ENCODE peak calls at places on chromosome 6, in four cellular contexts. L, P, S and B are unnamed samples.

GRCh38 chr6:36809933-36810844 is 29.1 kb downstream of the CPNE5 start:
- DNase-seq in L (no peak), P (no peak), S (no peak), B (no peak)

GRCh38 chr6:12075067-12075563 is 63.0 kb downstream of the HIVEP1 start:
- DNase-seq in L (no peak), P (no peak), S (no peak), B (no peak)

GRCh38 chr6:26538572-26538902 is 371 bp downstream of the HMGN4 start:
- DNase-seq in L (no peak), P (no peak), S (peak), B (no peak)

GRCh38 chr6:85464260-85464644 is 14.4 kb downstream of the NT5E start:
- DNase-seq in L (no peak), P (no peak), S (no peak), B (no peak)

GRCh38 chr6:53044071-53044470 is 21.1 kb upstream of the FBXO9 start:
- DNase-seq in L (no peak), P (no peak), S (no peak), B (peak)

GRCh38 chr6:75852721-75853120 is 103.7 kb downstream of the MYO6 start:
- DNase-seq in L (no peak), P (no peak), S (no peak), B (no peak)

GRCh38 chr6:7108196-7108963 is 619 bp downstream of the RREB1 start:
- DNase-seq in L (no peak), P (peak), S (peak), B (peak)

GRCh38 chr6:132190815-132191175 is 210.5 kb downstream of the MOXD1 start:
- DNase-seq in L (no peak), P (no peak), S (no peak), B (no peak)

GRCh38 chr6:56814802-56815201 is 140.1 kb upstream of the BEND6 start:
- DNase-seq in L (no peak), P (no peak), S (no peak), B (no peak)

GRCh38 chr6:142838821-142839685 is 105.9 kb downstream of the HIVEP2 start:
- DNase-seq in L (no peak), P (no peak), S (no peak), B (no peak)

GRCh38 chr6:146850238-146850896 is 251.6 kb downstream of the ADGB start:
- DNase-seq in L (no peak), P (no peak), S (no peak), B (no peak)

GRCh38 chr6:116268589-116269293 is 11.0 kb downstream of the TSPYL1 start:
- DNase-seq in L (no peak), P (no peak), S (peak), B (peak)

GRCh38 chr6:142886431-142887170 is 58.4 kb downstream of the HIVEP2 start:
- DNase-seq in L (no peak), P (no peak), S (peak), B (no peak)

GRCh38 chr6:4358414-4359107 is 223.2 kb upstream of the ECI2 start:
- DNase-seq in L (no peak), P (peak), S (no peak), B (no peak)

GRCh38 chr6:3873051-3873450 is 23.9 kb downstream of the FAM50B start:
- DNase-seq in L (no peak), P (no peak), S (no peak), B (no peak)

GRCh38 chr6:26394289-26394688 is 7.8 kb upstream of the BTN3A1 start:
- DNase-seq in L (no peak), P (no peak), S (peak), B (peak)

GRCh38 chr6:17705428-17705777 is 1.3 kb downstream of the NUP153 start:
- DNase-seq in L (no peak), P (no peak), S (peak), B (no peak)